ENCODE peak calls at places on chromosomes 11 and 22, in eight cellular contexts. P, W, G, C, T, U, A and S are unnamed samples.

GRCh38 chr11:68889948-68890446 is 13.6 kb downstream of the MRPL21 start:
- DNase-seq in T (peak; percentile 11), C (peak; percentile 62), G (peak; percentile 84), A (no peak), P (no peak), W (no peak), U (no peak), S (no peak)

GRCh38 chr11:73907191-73907590 is 30.4 kb downstream of the PAAF1 start:
- DNase-seq in G (peak; percentile 21), C (no peak), W (no peak), P (no peak), T (peak; percentile 26), A (no peak), U (no peak), S (no peak)

GRCh38 chr11:95365346-95365745 is 134.3 kb upstream of the SESN3 start:
- DNase-seq in C (no peak), A (no peak), U (no peak), G (no peak), W (no peak), P (no peak), T (no peak), S (no peak)

GRCh38 chr11:12629601-12630313 is 44.5 kb upstream of the TEAD1 start:
- DNase-seq in U (no peak), P (no peak), T (peak; percentile 17), W (no peak), C (no peak), G (peak; percentile 58), A (no peak), S (no peak)

GRCh38 chr11:94501522-94501921 is 7.7 kb downstream of the ANKRD49 start:
- DNase-seq in A (no peak), W (no peak), P (no peak), G (no peak), T (no peak), C (no peak), U (no peak), S (no peak)

GRCh38 chr22:46108564-46109473 is 41.5 kb upstream of the PPARA start:
- DNase-seq in U (peak; percentile 83), G (peak; percentile 41), T (peak; percentile 51), C (no peak), W (no peak), A (no peak), P (no peak), S (no peak)

GRCh38 chr11:128738942-128739341 is 45.1 kb downstream of the FLI1 start:
- DNase-seq in A (no peak), P (no peak), W (no peak), T (no peak), C (no peak), U (no peak), G (no peak), S (no peak)

GRCh38 chr22:37462983-37463382 is 23.2 kb downstream of the MFNG start:
- DNase-seq in A (no peak), P (no peak), T (peak; percentile 43), U (no peak), W (no peak), C (no peak), G (peak; percentile 57), S (no peak)

GRCh38 chr11:134014502-134014901 is 54.4 kb upstream of the JAM3 start:
- DNase-seq in W (no peak), T (peak; percentile 51), P (no peak), C (no peak), A (no peak), U (no peak), G (peak; percentile 28), S (no peak)

GRCh38 chr22:42217752-42218280 is 52.6 kb downstream of the TCF20 start:
- DNase-seq in T (no peak), P (no peak), W (no peak), U (no peak), A (no peak), C (no peak), G (peak; percentile 2), S (no peak)

GRCh38 chr11:100240051-100240450 is 447.0 kb upstream of the ARHGAP42 start:
- DNase-seq in A (no peak), G (no peak), W (no peak), T (no peak), U (no peak), C (no peak), P (no peak), S (no peak)

GRCh38 chr11:114257621-114258558 is 38.3 kb upstream of the NNMT start:
- DNase-seq in A (no peak), W (no peak), T (no peak), C (peak; percentile 66), G (peak; percentile 81), U (peak; percentile 80), P (no peak), S (no peak)

GRCh38 chr11:62390727-62391126 is 28.1 kb upstream of the SCGB1A1 start:
- DNase-seq in G (peak; percentile 12), U (no peak), W (no peak), T (no peak), C (no peak), P (no peak), A (no peak), S (no peak)

GRCh38 chr11:79165908-79166307 is 274.9 kb downstream of the TENM4 start:
- DNase-seq in A (no peak), C (no peak), U (no peak), T (no peak), G (no peak), W (no peak), P (no peak), S (no peak)

GRCh38 chr11:66579017-66579606 is 10.7 kb upstream of the CTSF start:
- DNase-seq in A (peak; percentile 86), W (peak; percentile 51), U (peak; percentile 81), C (peak; percentile 80), P (peak; percentile 76), T (peak; percentile 67), G (peak; percentile 83), S (peak; percentile 82)

GRCh38 chr11:11569936-11570491 is 51.8 kb downstream of the GALNT18 start:
- DNase-seq in T (peak; percentile 78), P (no peak), W (no peak), G (peak; percentile 27), U (peak; percentile 73), A (no peak), C (peak; percentile 54), S (peak; percentile 85)

GRCh38 chr11:64074239-64074638 is 38.5 kb downstream of the FLRT1 start:
- DNase-seq in C (no peak), T (no peak), G (peak; percentile 50), A (no peak), W (no peak), U (no peak), P (no peak), S (no peak)

GRCh38 chr22:47152938-47153337 is 390.5 kb downstream of the TBC1D22A start:
- DNase-seq in C (no peak), T (no peak), W (no peak), U (no peak), P (no peak), G (peak; percentile 20), A (no peak), S (no peak)

GRCh38 chr11:134529212-134530096 is 117.4 kb upstream of the B3GAT1 start:
- DNase-seq in P (no peak), T (no peak), A (no peak), C (no peak), U (no peak), W (no peak), G (no peak), S (peak; percentile 68)

GRCh38 chr22:50473855-50474671 is 772 bp downstream of the SBF1 start:
- DNase-seq in G (peak; percentile 52), A (peak; percentile 34), P (no peak), U (no peak), T (peak; percentile 41), C (no peak), W (no peak), S (peak; percentile 82)

GRCh38 chr11:130528862-130529261 is 80.4 kb downstream of the ADAMTS15 start:
- DNase-seq in W (no peak), U (no peak), P (no peak), T (peak; percentile 34), C (no peak), G (peak; percentile 29), A (no peak), S (no peak)

GRCh38 chr22:28154856-28155255 is 235.8 kb upstream of the PITPNB start:
- DNase-seq in P (no peak), U (no peak), T (no peak), W (no peak), G (no peak), A (no peak), C (no peak), S (no peak)

GRCh38 chr11:67354314-67355022 is 1.1 kb upstream of the POLD4 start:
- DNase-seq in T (peak; percentile 96), P (peak; percentile 25), G (peak; percentile 96), U (peak; percentile 80), W (no peak), C (no peak), A (peak; percentile 26), S (peak; percentile 90)

GRCh38 chr11:94401773-94402265 is 600 bp upstream of the GPR83 start:
- DNase-seq in A (no peak), U (no peak), P (no peak), W (no peak), G (no peak), C (no peak), T (no peak), S (no peak)

GRCh38 chr22:41687901-41688364 is 734 bp downstream of the SNU13 start:
- DNase-seq in P (no peak), G (peak; percentile 28), A (no peak), U (peak; percentile 63), C (peak; percentile 17), T (peak; percentile 26), W (no peak), S (no peak)

GRCh38 chr22:23509571-23510302 is 70.4 kb downstream of the IGLL1 start:
- DNase-seq in T (peak; percentile 66), U (peak; percentile 23), W (no peak), P (no peak), C (no peak), G (peak; percentile 87), A (no peak), S (peak; percentile 21)

GRCh38 chr22:40472036-40472435 is 101.6 kb downstream of the SGSM3 start:
- DNase-seq in A (no peak), W (no peak), C (no peak), U (no peak), P (no peak), G (no peak), T (no peak), S (no peak)